ENCODE peak calls at places on chromosomes 1 and 21, in eight cellular contexts. H, T, Y, R, B, Q, V and J are unnamed samples.

GRCh38 chr1:95384570-95384969 is 150.6 kb downstream of the RWDD3 start:
- DNase-seq in H (peak; percentile 28), T (peak; percentile 11), Y (no peak), R (no peak), B (no peak), Q (no peak), V (peak; percentile 76), J (peak; percentile 74)

GRCh38 chr1:23282967-23283366 is 61.1 kb downstream of the HNRNPR start:
- DNase-seq in H (no peak), T (no peak), Y (no peak), R (no peak), B (no peak), Q (peak; percentile 74), V (no peak), J (no peak)

GRCh38 chr1:118739421-118739930 is 248.7 kb downstream of the TBX15 start:
- DNase-seq in H (no peak), T (no peak), Y (no peak), R (no peak), B (no peak), Q (no peak), V (no peak), J (no peak)

GRCh38 chr1:154803203-154803920 is 66.7 kb downstream of the KCNN3 start:
- DNase-seq in H (no peak), T (no peak), Y (no peak), R (no peak), B (no peak), Q (no peak), V (no peak), J (no peak)

GRCh38 chr1:160539896-160540858 is 17.1 kb upstream of the SLAMF6 start:
- DNase-seq in H (no peak), T (peak; percentile 10), Y (no peak), R (no peak), B (peak; percentile 74), Q (no peak), V (peak; percentile 88), J (peak; percentile 100)

GRCh38 chr21:45541221-45542039 is 810 bp downstream of the SLC19A1 start:
- DNase-seq in H (peak; percentile 80), T (peak; percentile 77), Y (peak; percentile 90), R (peak; percentile 92), B (peak; percentile 70), Q (peak; percentile 66), V (peak; percentile 88), J (peak; percentile 69)

GRCh38 chr1:196609114-196609737 is 986 bp upstream of the KCNT2 start:
- DNase-seq in H (no peak), T (no peak), Y (no peak), R (peak; percentile 41), B (no peak), Q (peak; percentile 2), V (no peak), J (no peak)

GRCh38 chr1:155015527-155016230 is 13.1 kb downstream of the ZBTB7B start:
- DNase-seq in H (no peak), T (no peak), Y (no peak), R (no peak), B (peak; percentile 37), Q (no peak), V (no peak), J (no peak)

GRCh38 chr21:34363733-34364132 is at the start of gene KCNE2:
- DNase-seq in H (no peak), T (no peak), Y (no peak), R (no peak), B (no peak), Q (no peak), V (no peak), J (no peak)

GRCh38 chr1:15233689-15234088 is 13.3 kb upstream of the FHAD1 start:
- DNase-seq in H (no peak), T (no peak), Y (no peak), R (no peak), B (no peak), Q (no peak), V (no peak), J (no peak)

GRCh38 chr1:11730429-11730861 is 5.5 kb upstream of the AGTRAP start:
- DNase-seq in H (no peak), T (peak; percentile 23), Y (peak; percentile 50), R (no peak), B (peak; percentile 56), Q (peak; percentile 53), V (peak; percentile 61), J (peak; percentile 74)

GRCh38 chr1:211761400-211761799 is 69.2 kb downstream of the LPGAT1 start:
- DNase-seq in H (no peak), T (no peak), Y (no peak), R (no peak), B (no peak), Q (no peak), V (no peak), J (no peak)

GRCh38 chr1:87024936-87025537 is 110.6 kb downstream of the HS2ST1 start:
- DNase-seq in H (no peak), T (no peak), Y (no peak), R (no peak), B (peak; percentile 3), Q (peak; percentile 9), V (no peak), J (peak; percentile 50)

GRCh38 chr1:90721210-90722194 is 4.4 kb upstream of the BARHL2 start:
- DNase-seq in H (no peak), T (no peak), Y (no peak), R (no peak), B (no peak), Q (peak; percentile 28), V (peak; percentile 78), J (peak; percentile 80)

GRCh38 chr1:230148194-230148581 is 81.2 kb downstream of the GALNT2 start:
- DNase-seq in H (no peak), T (no peak), Y (no peak), R (no peak), B (no peak), Q (no peak), V (no peak), J (no peak)

GRCh38 chr1:33618636-33619035 is 146.2 kb downstream of the ZSCAN20 start:
- DNase-seq in H (no peak), T (no peak), Y (no peak), R (no peak), B (no peak), Q (no peak), V (no peak), J (no peak)

GRCh38 chr21:33367309-33367973 is 35.8 kb upstream of the IFNGR2 start:
- DNase-seq in H (no peak), T (no peak), Y (no peak), R (no peak), B (no peak), Q (no peak), V (peak; percentile 42), J (no peak)

GRCh38 chr1:203054184-203054583 is 27.9 kb downstream of the PPFIA4 start:
- DNase-seq in H (no peak), T (no peak), Y (no peak), R (no peak), B (no peak), Q (no peak), V (no peak), J (no peak)

GRCh38 chr21:20902998-20903397 is 95.2 kb upstream of the NCAM2 start:
- DNase-seq in H (no peak), T (no peak), Y (no peak), R (no peak), B (no peak), Q (no peak), V (no peak), J (no peak)

GRCh38 chr1:218364028-218364710 is 19.0 kb downstream of the TGFB2 start:
- DNase-seq in H (no peak), T (no peak), Y (no peak), R (no peak), B (no peak), Q (no peak), V (no peak), J (no peak)

GRCh38 chr1:6509603-6510291 is 18.3 kb upstream of the PLEKHG5 start:
- DNase-seq in H (no peak), T (no peak), Y (no peak), R (no peak), B (no peak), Q (no peak), V (no peak), J (no peak)
- H3K4me3 ChIP-seq in H (no peak overlapping the region), T (no peak overlapping the region), Y (no peak overlapping the region), R (no peak overlapping the region), B (no peak overlapping the region), Q (no peak overlapping the region), V (no peak overlapping the region), J (no peak overlapping the region)

DNA sequence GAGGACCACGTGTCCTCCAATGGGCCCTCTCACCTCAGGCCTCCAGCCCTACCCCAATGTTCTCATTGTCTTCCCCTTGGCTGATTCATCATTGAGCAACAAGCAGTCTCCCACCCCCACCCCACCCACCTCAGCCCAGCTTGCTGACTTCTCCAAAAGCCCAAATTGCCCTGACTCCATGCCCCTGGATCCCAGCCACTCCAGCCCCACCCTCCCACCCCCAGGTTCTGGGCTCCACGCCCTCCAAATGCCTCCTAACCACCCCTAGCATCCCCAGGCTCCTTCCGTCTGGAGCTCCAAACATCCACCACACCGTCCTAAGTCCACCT is 1.9 kb downstream of the S100A16 start:
- DNase-seq in H (no peak), T (no peak), Y (no peak), R (peak; percentile 65), B (no peak), Q (peak; percentile 69), V (no peak), J (no peak)
- H3K4me3 ChIP-seq in H (peak overlapping the region; percentile 74), T (no peak overlapping the region), Y (peak overlapping the region; percentile 51), R (no peak overlapping the region), B (no peak overlapping the region), Q (peak overlapping the region; percentile 54), V (no peak overlapping the region), J (no peak overlapping the region)

DNA sequence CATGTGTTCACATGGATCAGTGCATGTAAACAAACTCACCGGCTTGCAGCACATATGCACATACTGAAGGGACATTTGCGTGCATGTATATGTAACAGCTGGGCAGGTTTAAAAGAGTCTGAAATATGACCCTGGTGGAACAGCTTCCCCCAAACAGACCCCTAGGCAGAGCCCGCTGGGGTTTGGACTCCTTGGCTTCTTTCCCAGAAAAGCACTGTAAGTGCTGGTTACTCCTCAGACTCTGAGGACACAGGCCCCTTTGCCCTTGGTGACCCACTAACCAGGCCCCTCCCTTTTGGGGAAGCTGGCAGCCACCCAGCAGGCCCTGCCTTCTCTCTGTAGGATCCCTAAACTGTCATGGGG is 117.7 kb downstream of the NAV1 start:
- DNase-seq in H (peak; percentile 49), T (no peak), Y (no peak), R (no peak), B (no peak), Q (no peak), V (no peak), J (no peak)
- H3K4me3 ChIP-seq in H (no peak overlapping the region), T (no peak overlapping the region), Y (no peak overlapping the region), R (no peak overlapping the region), B (no peak overlapping the region), Q (no peak overlapping the region), V (no peak overlapping the region), J (no peak overlapping the region)

DNA sequence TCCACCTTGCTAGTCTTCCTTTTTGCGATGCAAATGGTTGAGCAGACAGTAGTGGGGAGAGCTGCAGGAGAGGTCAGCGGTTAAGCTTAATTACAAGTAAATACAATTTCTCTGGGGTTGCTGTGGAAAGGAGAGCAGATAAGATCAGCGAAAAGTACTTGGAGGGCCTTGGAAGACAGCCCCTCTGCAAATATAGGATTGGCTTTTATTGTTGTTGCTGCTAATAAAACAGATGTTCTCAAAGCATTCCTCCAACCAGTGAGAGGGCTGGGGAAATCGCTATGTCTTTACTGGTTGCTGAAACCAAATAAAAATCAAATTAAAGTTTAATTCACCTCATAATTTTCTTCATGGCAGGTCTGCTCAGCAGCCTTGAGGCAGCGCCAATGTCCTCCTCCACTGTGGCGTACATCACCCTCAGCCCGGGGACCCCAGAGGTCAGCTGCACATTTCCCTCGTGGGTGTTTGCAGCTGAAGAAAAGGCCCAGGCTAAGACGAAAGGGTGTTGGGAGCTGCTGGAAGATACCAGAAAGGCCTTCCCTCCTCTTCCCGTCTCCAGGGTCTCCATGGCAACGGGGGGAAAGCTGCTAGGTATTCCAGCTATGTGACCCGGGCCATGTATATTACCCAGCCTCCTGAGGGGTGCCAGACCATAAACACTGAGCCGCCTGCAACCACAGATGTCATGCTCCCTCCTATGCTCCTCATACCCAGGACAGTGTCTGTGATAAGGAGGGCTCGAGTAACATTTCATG is 54.6 kb upstream of the POU2F1 start:
- DNase-seq in H (no peak), T (no peak), Y (no peak), R (no peak), B (no peak), Q (no peak), V (no peak), J (no peak)
- H3K4me3 ChIP-seq in H (no peak overlapping the region), T (no peak overlapping the region), Y (no peak overlapping the region), R (no peak overlapping the region), B (no peak overlapping the region), Q (no peak overlapping the region), V (no peak overlapping the region), J (no peak overlapping the region)